ENCODE peak calls at places on chromosomes 2 and 18, in seven cellular contexts. X, Q, A, S, L, C and B are unnamed samples.

GRCh38 chr18:22230403-22231042 is 61.1 kb downstream of the GATA6 start:
- DNase-seq in X (no peak), Q (no peak), A (no peak), S (no peak), L (no peak), C (peak; percentile 68), B (no peak)

GRCh38 chr18:43830905-43831304 is 553.6 kb upstream of the SYT4 start:
- DNase-seq in X (no peak), Q (no peak), A (peak; percentile 66), S (no peak), L (no peak), C (peak; percentile 28), B (no peak)

GRCh38 chr18:48785091-48785614 is 165.6 kb downstream of the SMAD7 start:
- DNase-seq in X (peak; percentile 75), Q (peak; percentile 88), A (no peak), S (no peak), L (no peak), C (no peak), B (no peak)

GRCh38 chr2:37083873-37084792 is at the start of the genes GPATCH11 and HEATR5B:
- DNase-seq in X (peak; percentile 97), Q (peak; percentile 97), A (peak; percentile 99), S (peak; percentile 98), L (peak; percentile 87), C (peak; percentile 99), B (peak; percentile 97)

GRCh38 chr2:191638079-191638801 is 39.7 kb upstream of the NABP1 start:
- DNase-seq in X (no peak), Q (peak; percentile 11), A (peak; percentile 7), S (no peak), L (no peak), C (peak; percentile 33), B (no peak)

GRCh38 chr18:6589979-6590725 is 139.4 kb upstream of the ARHGAP28 start:
- DNase-seq in X (no peak), Q (no peak), A (no peak), S (no peak), L (no peak), C (no peak), B (no peak)

GRCh38 chr2:86017901-86018896 is 87.5 kb downstream of the POLR1A start:
- DNase-seq in X (peak; percentile 95), Q (no peak), A (peak; percentile 21), S (no peak), L (no peak), C (no peak), B (peak; percentile 81)

GRCh38 chr2:117308861-117309770 is 505.4 kb upstream of the DDX18 start:
- DNase-seq in X (no peak), Q (no peak), A (no peak), S (no peak), L (no peak), C (no peak), B (no peak)

GRCh38 chr2:42303252-42303651 is 57.8 kb downstream of the COX7A2L start:
- DNase-seq in X (no peak), Q (no peak), A (no peak), S (no peak), L (no peak), C (no peak), B (no peak)

GRCh38 chr2:111102216-111102615 is 18.5 kb upstream of the BCL2L11 start:
- DNase-seq in X (no peak), Q (no peak), A (no peak), S (no peak), L (no peak), C (no peak), B (no peak)

GRCh38 chr18:23982154-23983071 is 32.1 kb upstream of the TTC39C start:
- DNase-seq in X (peak; percentile 79), Q (no peak), A (peak; percentile 78), S (no peak), L (no peak), C (peak; percentile 64), B (peak; percentile 16)

GRCh38 chr2:224442092-224442999 is 40.4 kb upstream of the FAM124B start:
- DNase-seq in X (peak; percentile 80), Q (peak; percentile 46), A (peak; percentile 81), S (peak; percentile 37), L (no peak), C (no peak), B (no peak)

GRCh38 chr18:80065705-80066104 is 31.5 kb downstream of the RBFA start:
- DNase-seq in X (no peak), Q (no peak), A (no peak), S (no peak), L (no peak), C (no peak), B (no peak)

GRCh38 chr2:225649274-225649673 is 249.8 kb downstream of the NYAP2 start:
- DNase-seq in X (no peak), Q (no peak), A (no peak), S (no peak), L (no peak), C (no peak), B (no peak)

GRCh38 chr18:58005885-58006523 is 38.0 kb upstream of the NEDD4L start:
- DNase-seq in X (no peak), Q (no peak), A (no peak), S (no peak), L (no peak), C (no peak), B (no peak)

GRCh38 chr2:9937968-9938367 is 13.5 kb upstream of the GRHL1 start:
- DNase-seq in X (peak; percentile 58), Q (no peak), A (no peak), S (peak; percentile 24), L (no peak), C (no peak), B (no peak)

GRCh38 chr2:43438858-43439655 is 156.8 kb downstream of the THADA start:
- DNase-seq in X (no peak), Q (no peak), A (no peak), S (no peak), L (no peak), C (no peak), B (no peak)

GRCh38 chr2:204177977-204178522 is 241.5 kb downstream of the ICOS start:
- DNase-seq in X (no peak), Q (peak; percentile 28), A (peak; percentile 27), S (peak; percentile 74), L (no peak), C (peak; percentile 12), B (no peak)

GRCh38 chr2:127768775-127769479 is 42.0 kb downstream of the WDR33 start:
- DNase-seq in X (no peak), Q (no peak), A (no peak), S (no peak), L (no peak), C (no peak), B (no peak)

GRCh38 chr2:188382107-188382506 is 90.4 kb downstream of the GULP1 start:
- DNase-seq in X (no peak), Q (no peak), A (no peak), S (no peak), L (no peak), C (no peak), B (no peak)

GRCh38 chr2:133780099-133780996 is 212.1 kb upstream of the NCKAP5 start:
- DNase-seq in X (no peak), Q (peak; percentile 22), A (peak; percentile 89), S (peak; percentile 64), L (peak; percentile 40), C (peak; percentile 89), B (peak; percentile 47)

GRCh38 chr2:207825958-207826330 is 56.2 kb upstream of the FZD5 start:
- DNase-seq in X (no peak), Q (no peak), A (peak; percentile 38), S (no peak), L (no peak), C (no peak), B (no peak)

GRCh38 chr2:168708099-168708498 is 94.3 kb upstream of the NOSTRIN start:
- DNase-seq in X (no peak), Q (no peak), A (no peak), S (no peak), L (no peak), C (no peak), B (no peak)

GRCh38 chr18:74901347-74902169 is 303.9 kb downstream of the ZNF407 start:
- DNase-seq in X (no peak), Q (no peak), A (no peak), S (no peak), L (no peak), C (no peak), B (no peak)

GRCh38 chr18:40866013-40866644 is 1088.9 kb upstream of the PIK3C3 start:
- DNase-seq in X (no peak), Q (no peak), A (no peak), S (no peak), L (no peak), C (peak; percentile 4), B (no peak)

GRCh38 chr2:160402997-160403979 is 90.3 kb downstream of the RBMS1 start:
- DNase-seq in X (no peak), Q (no peak), A (no peak), S (no peak), L (no peak), C (peak; percentile 46), B (no peak)

GRCh38 chr2:85468096-85468703 is 49.7 kb downstream of the SH2D6 start:
- DNase-seq in X (no peak), Q (no peak), A (no peak), S (no peak), L (no peak), C (no peak), B (no peak)

GRCh38 chr2:135742307-135742838 is 718 bp downstream of the UBXN4 start:
- DNase-seq in X (no peak), Q (peak; percentile 48), A (peak; percentile 80), S (peak; percentile 48), L (peak; percentile 30), C (peak; percentile 65), B (peak; percentile 34)

GRCh38 chr2:236639461-236639860 is 69.8 kb downstream of the ACKR3 start:
- DNase-seq in X (no peak), Q (no peak), A (no peak), S (no peak), L (no peak), C (no peak), B (no peak)

GRCh38 chr2:26401739-26402541 is at the start of gene DRC1:
- DNase-seq in X (peak; percentile 89), Q (peak; percentile 66), A (peak; percentile 97), S (peak; percentile 93), L (peak; percentile 13), C (peak; percentile 92), B (peak; percentile 38)